ENCODE peak calls at places on chromosomes 7 and 10, in ten cellular contexts. D is nephron progenitor cell; A is T-cell; U is CD8-positive, alpha-beta T cell; M is adipocyte; W is neural crest cell; I is caudate nucleus; R is stimulated activated CD8-positive, alpha-beta memory T cell treated with anti-CD3 and anti-CD28 coated beads, Interleukin-7, amount 100 ng/mL, for 1 hour; V is dorsolateral prefrontal cortex; S is frontal cortex. T is an unnamed sample.

GRCh38 chr7:153034791-153035190 is 275.2 kb downstream of the ACTR3B start:
- DNase-seq in D (no peak), A (no peak), U (no peak), M (no peak), W (no peak), I (no peak), R (no peak), V (no peak), S (no peak), T (no peak)

GRCh38 chr10:131928248-131929095 is 27.7 kb downstream of the PPP2R2D start:
- DNase-seq in D (no peak), A (peak; percentile 38), U (peak; percentile 59), M (no peak), W (no peak), I (no peak), R (no peak), V (no peak), S (no peak), T (no peak)

GRCh38 chr7:35508623-35509400 is 186.1 kb downstream of the HERPUD2 start:
- DNase-seq in D (no peak), A (no peak), U (no peak), M (peak; percentile 28), W (no peak), I (no peak), R (no peak), V (no peak), S (no peak), T (no peak)

GRCh38 chr7:75870557-75870956 is 8.3 kb upstream of the RHBDD2 start:
- DNase-seq in D (no peak), A (no peak), U (no peak), M (no peak), W (no peak), I (no peak), R (no peak), V (no peak), S (no peak), T (no peak)

GRCh38 chr7:31687024-31687423 is at the start of gene PPP1R17:
- DNase-seq in D (peak; percentile 20), A (no peak), U (no peak), M (no peak), W (no peak), I (no peak), R (no peak), V (peak; percentile 20), S (no peak), T (peak; percentile 79)

GRCh38 chr10:43648083-43648391 is 644 bp downstream of the ZNF32 start:
- DNase-seq in D (no peak), A (no peak), U (no peak), M (no peak), W (no peak), I (no peak), R (no peak), V (no peak), S (no peak), T (no peak)

GRCh38 chr10:24556746-24557742 is 166.6 kb downstream of the ARHGAP21 start:
- DNase-seq in D (peak; percentile 51), A (peak; percentile 26), U (no peak), M (peak; percentile 81), W (peak; percentile 63), I (no peak), R (no peak), V (no peak), S (peak; percentile 49), T (peak; percentile 76)

GRCh38 chr10:2476236-2476814 is 591.0 kb upstream of the PFKP start:
- DNase-seq in D (no peak), A (no peak), U (no peak), M (no peak), W (no peak), I (no peak), R (no peak), V (no peak), S (no peak), T (no peak)

GRCh38 chr7:112986256-112987031 is 100.2 kb downstream of the GPR85 start:
- DNase-seq in D (no peak), A (no peak), U (no peak), M (peak; percentile 88), W (no peak), I (no peak), R (no peak), V (no peak), S (no peak), T (no peak)

GRCh38 chr7:75694636-75695035 is 44.1 kb downstream of the HIP1 start:
- DNase-seq in D (no peak), A (no peak), U (no peak), M (no peak), W (no peak), I (no peak), R (no peak), V (no peak), S (no peak), T (no peak)

GRCh38 chr7:17371656-17372524 is 73.4 kb downstream of the AHR start:
- DNase-seq in D (no peak), A (no peak), U (no peak), M (peak; percentile 95), W (no peak), I (no peak), R (no peak), V (no peak), S (no peak), T (no peak)

GRCh38 chr10:100362570-100363496 is 15.8 kb downstream of the SCD start:
- DNase-seq in D (no peak), A (no peak), U (no peak), M (no peak), W (no peak), I (no peak), R (no peak), V (no peak), S (no peak), T (no peak)

GRCh38 chr10:6920072-6921019 is 340.3 kb upstream of the PRKCQ start:
- DNase-seq in D (peak; percentile 71), A (peak; percentile 72), U (peak; percentile 85), M (peak; percentile 49), W (peak; percentile 54), I (peak; percentile 71), R (peak; percentile 60), V (peak; percentile 71), S (peak; percentile 56), T (peak; percentile 92)

GRCh38 chr7:49670991-49671390 is 102.4 kb upstream of the VWC2 start:
- DNase-seq in D (no peak), A (no peak), U (no peak), M (no peak), W (no peak), I (no peak), R (no peak), V (no peak), S (no peak), T (no peak)

GRCh38 chr10:63206997-63207952 is 74.1 kb downstream of the NRBF2 start:
- DNase-seq in D (no peak), A (no peak), U (no peak), M (peak; percentile 69), W (no peak), I (peak; percentile 46), R (no peak), V (no peak), S (peak; percentile 10), T (no peak)

GRCh38 chr10:42767906-42768305 is 14.7 kb upstream of the BMS1 start:
- DNase-seq in D (no peak), A (no peak), U (no peak), M (no peak), W (no peak), I (no peak), R (no peak), V (no peak), S (no peak), T (no peak)

GRCh38 chr10:77409697-77410471 is 227.7 kb downstream of the KCNMA1 start:
- DNase-seq in D (no peak), A (no peak), U (no peak), M (no peak), W (no peak), I (no peak), R (no peak), V (no peak), S (no peak), T (no peak)

GRCh38 chr7:12706900-12707536 is 19.6 kb downstream of the ARL4A start:
- DNase-seq in D (no peak), A (no peak), U (no peak), M (peak; percentile 36), W (no peak), I (no peak), R (no peak), V (no peak), S (no peak), T (no peak)

GRCh38 chr10:13348216-13349017 is at the start of gene SEPHS1:
- DNase-seq in D (peak; percentile 76), A (peak; percentile 76), U (peak; percentile 88), M (peak; percentile 86), W (peak; percentile 72), I (peak; percentile 72), R (peak; percentile 46), V (peak; percentile 45), S (peak; percentile 82), T (peak; percentile 87)

GRCh38 chr7:39758234-39758970 is 135.0 kb downstream of the RALA start:
- DNase-seq in D (no peak), A (no peak), U (no peak), M (no peak), W (no peak), I (no peak), R (no peak), V (no peak), S (no peak), T (no peak)

GRCh38 chr10:119442758-119443060 is 99.8 kb downstream of the RGS10 start:
- DNase-seq in D (no peak), A (no peak), U (no peak), M (no peak), W (no peak), I (no peak), R (no peak), V (no peak), S (no peak), T (no peak)

GRCh38 chr10:17001297-17001744 is 128.3 kb downstream of the CUBN start:
- DNase-seq in D (no peak), A (no peak), U (no peak), M (no peak), W (no peak), I (no peak), R (no peak), V (no peak), S (no peak), T (no peak)

GRCh38 chr7:66326501-66327180 is 121.5 kb downstream of the TPST1 start:
- DNase-seq in D (no peak), A (no peak), U (no peak), M (peak; percentile 89), W (no peak), I (no peak), R (no peak), V (no peak), S (no peak), T (no peak)

GRCh38 chr10:111177379-111177778 is 100.5 kb downstream of the ADRA2A start:
- DNase-seq in D (no peak), A (no peak), U (no peak), M (no peak), W (no peak), I (no peak), R (no peak), V (no peak), S (no peak), T (no peak)

GRCh38 chr7:117269895-117270294 is 53.0 kb downstream of the WNT2 start:
- DNase-seq in D (no peak), A (no peak), U (no peak), M (peak; percentile 62), W (no peak), I (no peak), R (no peak), V (no peak), S (no peak), T (no peak)

GRCh38 chr10:121880842-121881423 is 46.9 kb downstream of the ATE1 start:
- DNase-seq in D (no peak), A (no peak), U (no peak), M (peak; percentile 64), W (no peak), I (no peak), R (no peak), V (no peak), S (no peak), T (no peak)

GRCh38 chr10:1086787-1087186 is 30.6 kb downstream of the WDR37 start:
- DNase-seq in D (no peak), A (no peak), U (peak; percentile 46), M (no peak), W (no peak), I (no peak), R (no peak), V (no peak), S (no peak), T (no peak)

GRCh38 chr10:103545366-103545765 is 51.9 kb downstream of the NEURL1 start:
- DNase-seq in D (no peak), A (no peak), U (no peak), M (no peak), W (no peak), I (no peak), R (no peak), V (no peak), S (no peak), T (no peak)

T was measured in GM23338.